ENCODE peak calls at places on chromosomes 3 and 15, in eight cellular contexts. R is BJ, K is lower leg skin, F is neural progenitor cell, A is activated B cell treated with CpG ODN at 0.5 μM for 24 hours, S is omental fat pad, T is Panc1, Q is cardiac muscle cell. O is an unnamed sample.

GRCh38 chr3:104198136-104198535 is 1168.6 kb upstream of the ALCAM start:
- DNase-seq in R (no peak), K (no peak), F (no peak), A (no peak), S (no peak), T (no peak), Q (no peak), O (no peak)

GRCh38 chr3:143974181-143974876 is 2.7 kb downstream of the DIPK2A start:
- DNase-seq in R (no peak), K (no peak), F (no peak), A (no peak), S (no peak), T (no peak), Q (no peak), O (no peak)

GRCh38 chr15:76996526-76997401 is 1.8 kb downstream of the PSTPIP1 start:
- DNase-seq in R (no peak), K (no peak), F (no peak), A (no peak), S (no peak), T (no peak), Q (no peak), O (no peak)

GRCh38 chr3:57787867-57788623 is 31.9 kb downstream of the SLMAP start:
- DNase-seq in R (no peak), K (no peak), F (no peak), A (no peak), S (no peak), T (no peak), Q (no peak), O (no peak)

GRCh38 chr3:147187687-147188086 is 218.7 kb downstream of the ZIC4 start:
- DNase-seq in R (no peak), K (no peak), F (no peak), A (no peak), S (no peak), T (no peak), Q (no peak), O (no peak)

GRCh38 chr3:117184574-117184973 is 475.0 kb downstream of the TUSC7 start:
- DNase-seq in R (peak; percentile 27), K (no peak), F (no peak), A (no peak), S (no peak), T (no peak), Q (no peak), O (no peak)

GRCh38 chr3:12663311-12663935 is 494 bp downstream of the RAF1 start:
- DNase-seq in R (no peak), K (peak; percentile 56), F (no peak), A (peak; percentile 27), S (no peak), T (no peak), Q (peak; percentile 61), O (peak; percentile 34)

GRCh38 chr15:101128191-101128590 is 123.7 kb downstream of the CHSY1 start:
- DNase-seq in R (peak; percentile 82), K (no peak), F (no peak), A (no peak), S (no peak), T (no peak), Q (no peak), O (no peak)

GRCh38 chr3:23519548-23520208 is 286.1 kb upstream of the UBE2E1 start:
- DNase-seq in R (no peak), K (no peak), F (no peak), A (no peak), S (no peak), T (no peak), Q (no peak), O (no peak)

GRCh38 chr15:29103825-29104565 is 165.6 kb downstream of the NSMCE3 start:
- DNase-seq in R (peak; percentile 13), K (no peak), F (peak; percentile 95), A (no peak), S (no peak), T (no peak), Q (peak; percentile 87), O (no peak)

GRCh38 chr3:79937567-79937966 is 169.8 kb upstream of the ROBO1 start:
- DNase-seq in R (no peak), K (no peak), F (peak; percentile 89), A (no peak), S (no peak), T (no peak), Q (no peak), O (no peak)

GRCh38 chr15:79897701-79898113 is 893 bp upstream of the MTHFS start:
- DNase-seq in R (no peak), K (no peak), F (no peak), A (no peak), S (no peak), T (no peak), Q (no peak), O (no peak)

GRCh38 chr15:72173864-72174550 is 23.6 kb downstream of the GRAMD2A start:
- DNase-seq in R (no peak), K (no peak), F (no peak), A (no peak), S (no peak), T (no peak), Q (no peak), O (no peak)

GRCh38 chr3:31946484-31947081 is 34.5 kb downstream of the OSBPL10 start:
- DNase-seq in R (no peak), K (no peak), F (no peak), A (peak; percentile 30), S (no peak), T (no peak), Q (no peak), O (no peak)

GRCh38 chr3:151751161-151751560 is 17.4 kb downstream of the AADACL2 start:
- DNase-seq in R (peak; percentile 19), K (no peak), F (no peak), A (no peak), S (no peak), T (no peak), Q (no peak), O (no peak)

GRCh38 chr3:126421573-126422119 is 26.9 kb downstream of the CFAP100 start:
- DNase-seq in R (no peak), K (no peak), F (no peak), A (no peak), S (no peak), T (no peak), Q (no peak), O (no peak)

GRCh38 chr15:95325763-95326688 is 1004.5 kb upstream of the NR2F2 start:
- DNase-seq in R (no peak), K (no peak), F (no peak), A (no peak), S (no peak), T (no peak), Q (peak; percentile 1), O (no peak)

DNA sequence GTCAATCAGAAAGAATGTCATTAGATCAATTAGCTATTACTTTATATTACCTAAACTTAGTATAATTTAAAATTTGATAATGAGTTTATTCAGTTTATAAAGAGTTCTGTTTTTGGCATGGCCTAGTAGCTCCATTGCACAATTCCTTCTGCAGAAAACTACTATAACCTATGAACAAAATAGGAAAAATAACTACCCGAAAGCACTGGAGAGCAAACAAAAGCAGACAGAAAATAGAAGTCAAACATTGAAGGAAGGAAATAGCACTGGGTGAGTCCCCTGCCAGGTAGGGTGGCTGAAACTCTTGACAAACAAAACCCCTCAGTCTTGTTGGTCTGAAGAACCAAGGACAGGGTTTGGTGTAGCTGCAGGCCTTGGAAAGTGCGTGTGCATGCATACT is 37.5 kb downstream of the CMC1 start:
- DNase-seq in R (no peak), K (no peak), F (no peak), A (no peak), S (no peak), T (no peak), Q (no peak), O (no peak)
- TF ChIP-seq CTCF in R (no peak), K (no peak), F (no peak), A (no peak), S (no peak), T (no peak), Q (no peak), O (no peak)

DNA sequence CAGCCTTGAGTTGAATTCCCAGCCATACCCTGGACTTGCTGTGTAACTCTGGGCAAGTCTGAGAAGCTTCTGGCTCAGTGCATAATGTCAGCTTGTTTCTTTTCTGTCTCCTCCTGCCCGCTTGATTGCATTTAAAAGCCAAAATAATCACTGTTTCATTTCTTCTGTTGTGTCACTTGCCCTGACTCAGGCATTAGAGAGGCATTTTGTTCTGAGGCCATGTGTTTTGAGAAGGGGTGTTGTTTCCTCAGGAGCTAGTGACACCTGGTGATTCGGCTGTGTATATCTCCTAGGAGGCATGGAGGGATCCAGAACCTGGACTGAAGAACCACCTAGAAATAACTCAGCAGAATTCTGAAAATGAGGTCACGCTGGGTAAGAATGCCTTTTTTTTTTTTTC is 16.0 kb downstream of the WDR73 start:
- DNase-seq in R (no peak), K (no peak), F (no peak), A (no peak), S (no peak), T (no peak), Q (no peak), O (no peak)
- TF ChIP-seq CTCF in R (no peak), K (no peak), F (no peak), A (no peak), S (no peak), T (no peak), Q (no peak), O (no peak)

GRCh38 chr15:27353837-27354236 is 382.9 kb downstream of the GABRG3 start:
- DNase-seq in R (no peak), K (no peak), F (no peak), A (no peak), S (no peak), T (no peak), Q (no peak), O (no peak)

GRCh38 chr15:27361418-27361817 is 390.4 kb downstream of the GABRG3 start:
- DNase-seq in R (no peak), K (no peak), F (no peak), A (no peak), S (no peak), T (no peak), Q (no peak), O (no peak)

GRCh38 chr15:27359586-27359985 is 388.6 kb downstream of the GABRG3 start:
- DNase-seq in R (no peak), K (no peak), F (no peak), A (no peak), S (no peak), T (no peak), Q (no peak), O (no peak)

DNA sequence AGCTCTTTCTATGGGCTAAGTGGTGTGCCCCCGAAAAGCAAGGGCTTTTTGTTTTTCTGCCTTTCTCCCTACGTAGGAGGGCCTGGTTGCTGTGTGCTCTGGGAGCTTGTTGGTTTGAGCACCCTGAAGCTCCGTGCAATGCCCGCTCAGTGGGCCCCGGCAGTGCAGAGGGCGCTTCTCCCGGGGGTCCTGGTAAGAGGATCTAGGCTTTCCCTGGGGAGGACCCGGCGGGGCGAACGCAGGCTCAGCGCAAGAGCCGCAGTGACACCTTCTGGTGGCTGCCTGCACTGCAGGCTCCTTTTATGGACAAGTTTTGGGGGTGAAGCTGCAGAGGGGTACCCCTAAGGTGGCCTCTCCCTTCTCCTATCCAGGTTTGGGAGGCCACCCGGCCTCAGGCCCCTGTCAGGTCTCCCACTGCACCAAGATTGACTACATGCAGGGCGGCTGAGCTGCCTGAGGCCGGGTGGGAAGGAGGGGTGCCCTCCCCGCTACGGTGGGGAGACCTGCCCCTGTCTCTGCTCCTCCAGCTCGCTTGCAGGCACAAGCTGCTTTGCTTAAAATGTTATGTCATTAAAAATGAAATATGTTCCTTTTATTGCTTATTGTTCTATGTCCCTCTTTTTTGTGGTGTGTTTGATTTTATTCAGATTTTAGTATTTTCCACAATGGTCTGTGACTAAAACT is 387.9 kb downstream of the GABRG3 start:
- DNase-seq in R (no peak), K (no peak), F (peak; percentile 75), A (no peak), S (no peak), T (no peak), Q (peak; percentile 61), O (no peak)
- TF ChIP-seq CTCF in R (no peak), K (no peak), F (peak; percentile 92), A (no peak), S (no peak), T (peak; percentile 69), Q (peak; percentile 60), O (no peak)

GRCh38 chr3:163951397-163951987 is 1126.8 kb downstream of the SI start:
- DNase-seq in R (no peak), K (no peak), F (no peak), A (no peak), S (no peak), T (no peak), Q (peak; percentile 15), O (no peak)
- TF ChIP-seq CTCF in R (no peak), K (no peak), F (peak; percentile 49), A (no peak), S (no peak), T (peak; percentile 36), Q (no peak), O (peak; percentile 12)

O was measured in thoracic aorta.